ENCODE peak calls at places on chromosomes 6 and 20, in eight cellular contexts. M, H, E, T, O, V, X and K are unnamed samples.

GRCh38 chr6:16712931-16713484 is 48.3 kb downstream of the ATXN1 start:
- DNase-seq in M (peak), H (no peak), E (no peak), T (no peak), O (peak), V (peak), X (peak), K (no peak)

GRCh38 chr20:59676126-59676876 is 72.0 kb downstream of the PHACTR3 start:
- DNase-seq in M (no peak), H (no peak), E (no peak), T (no peak), O (no peak), V (peak), X (no peak), K (no peak)

GRCh38 chr6:138403324-138403800 is 661 bp upstream of the HEBP2 start:
- DNase-seq in M (peak), H (peak), E (no peak), T (no peak), O (no peak), V (peak), X (peak), K (no peak)

GRCh38 chr6:116047173-116047933 is 13.3 kb downstream of the FRK start:
- DNase-seq in M (no peak), H (no peak), E (no peak), T (no peak), O (no peak), V (no peak), X (peak), K (no peak)

GRCh38 chr6:9062581-9062980 is 627.2 kb upstream of the SLC35B3 start:
- DNase-seq in M (no peak), H (no peak), E (no peak), T (no peak), O (no peak), V (no peak), X (no peak), K (no peak)

GRCh38 chr6:38404355-38404754 is 235.4 kb downstream of the BTBD9 start:
- DNase-seq in M (no peak), H (no peak), E (no peak), T (no peak), O (no peak), V (peak), X (no peak), K (no peak)

GRCh38 chr6:100479180-100480035 is 14.7 kb upstream of the SIM1 start:
- DNase-seq in M (no peak), H (no peak), E (no peak), T (no peak), O (peak), V (peak), X (peak), K (no peak)

GRCh38 chr6:13048113-13048512 is 280.2 kb downstream of the TBC1D7 start:
- DNase-seq in M (no peak), H (no peak), E (no peak), T (no peak), O (no peak), V (no peak), X (no peak), K (no peak)

GRCh38 chr6:13484138-13484708 is 3.2 kb downstream of the GFOD1 start:
- DNase-seq in M (no peak), H (no peak), E (no peak), T (no peak), O (no peak), V (peak), X (no peak), K (no peak)

GRCh38 chr6:13183446-13184088 is 144.8 kb downstream of the TBC1D7 start:
- DNase-seq in M (no peak), H (no peak), E (no peak), T (no peak), O (no peak), V (no peak), X (no peak), K (no peak)

GRCh38 chr20:4835244-4836177 is 113.8 kb downstream of the PRND start:
- DNase-seq in M (no peak), H (no peak), E (no peak), T (no peak), O (peak), V (peak), X (no peak), K (no peak)

GRCh38 chr20:5835870-5836269 is 85.7 kb downstream of the SHLD1 start:
- DNase-seq in M (no peak), H (no peak), E (no peak), T (no peak), O (peak), V (no peak), X (peak), K (no peak)

GRCh38 chr20:36856196-36856595 is 19.7 kb upstream of the TLDC2 start:
- DNase-seq in M (no peak), H (no peak), E (no peak), T (no peak), O (peak), V (peak), X (peak), K (no peak)

GRCh38 chr6:152054441-152054840 is 247.0 kb downstream of the ESR1 start:
- DNase-seq in M (no peak), H (no peak), E (no peak), T (no peak), O (no peak), V (no peak), X (peak), K (peak)

GRCh38 chr6:31690231-31691077 is 9.6 kb upstream of the LY6G5C start:
- DNase-seq in M (no peak), H (no peak), E (no peak), T (no peak), O (no peak), V (no peak), X (no peak), K (no peak)

GRCh38 chr6:70412797-70413113 is 553 bp upstream of the FAM135A start:
- DNase-seq in M (no peak), H (no peak), E (no peak), T (no peak), O (no peak), V (no peak), X (no peak), K (no peak)

GRCh38 chr20:62289898-62290297 is 12.9 kb upstream of the ADRM1 start:
- DNase-seq in M (no peak), H (no peak), E (no peak), T (no peak), O (no peak), V (no peak), X (no peak), K (no peak)

GRCh38 chr6:79168695-79168980 is 65.8 kb downstream of the HMGN3 start:
- DNase-seq in M (no peak), H (no peak), E (no peak), T (no peak), O (no peak), V (no peak), X (no peak), K (no peak)

GRCh38 chr20:23340524-23340923 is 10.1 kb upstream of the NXT1 start:
- DNase-seq in M (no peak), H (no peak), E (no peak), T (no peak), O (peak), V (peak), X (peak), K (no peak)

GRCh38 chr6:144730088-144730640 is 445.0 kb downstream of the UTRN start:
- DNase-seq in M (no peak), H (no peak), E (no peak), T (no peak), O (no peak), V (no peak), X (no peak), K (no peak)

GRCh38 chr6:168699631-168700315 is 258.8 kb downstream of the SMOC2 start:
- DNase-seq in M (peak), H (no peak), E (no peak), T (no peak), O (no peak), V (peak), X (no peak), K (no peak)

GRCh38 chr6:137258170-137258569 is 39.0 kb upstream of the IFNGR1 start:
- DNase-seq in M (no peak), H (no peak), E (no peak), T (no peak), O (peak), V (no peak), X (peak), K (no peak)

GRCh38 chr6:31844507-31844906 is 17.0 kb downstream of the HSPA1B start:
- DNase-seq in M (no peak), H (no peak), E (no peak), T (no peak), O (no peak), V (no peak), X (no peak), K (no peak)

GRCh38 chr6:169529931-169530761 is 171.7 kb downstream of the WDR27 start:
- DNase-seq in M (peak), H (no peak), E (no peak), T (no peak), O (peak), V (no peak), X (peak), K (no peak)

GRCh38 chr6:105994522-105995402 is 91.4 kb upstream of the PRDM1 start:
- DNase-seq in M (peak), H (peak), E (peak), T (peak), O (peak), V (peak), X (peak), K (peak)

GRCh38 chr20:44154521-44155001 is 32.4 kb downstream of the JPH2 start:
- DNase-seq in M (no peak), H (no peak), E (no peak), T (no peak), O (no peak), V (no peak), X (peak), K (no peak)

GRCh38 chr6:116049381-116049780 is 11.3 kb downstream of the FRK start:
- DNase-seq in M (no peak), H (no peak), E (no peak), T (no peak), O (no peak), V (no peak), X (no peak), K (no peak)

GRCh38 chr20:62616728-62617621 is 25.3 kb upstream of the SLCO4A1 start:
- DNase-seq in M (peak), H (peak), E (peak), T (peak), O (peak), V (peak), X (peak), K (peak)

GRCh38 chr6:31574106-31575061 is 981 bp upstream of the TNF start:
- DNase-seq in M (no peak), H (no peak), E (no peak), T (no peak), O (no peak), V (no peak), X (no peak), K (no peak)

GRCh38 chr6:33757113-33757512 is 10.4 kb upstream of the IP6K3 start:
- DNase-seq in M (no peak), H (no peak), E (no peak), T (no peak), O (no peak), V (no peak), X (no peak), K (peak)